ENCODE peak calls at places on chromosomes 4 and X, in seven cellular contexts. P is IMR-90, R is tibial nerve, I is fibroblast of mammary gland, B is H9, T is AG04450, C is PC-3. J is an unnamed sample.

GRCh38 chrX:104330966-104331365 is 76.2 kb upstream of the ESX1 start:
- DNase-seq in P (peak; percentile 65), R (no peak), I (peak; percentile 63), B (no peak), T (no peak), C (peak; percentile 90), J (no peak)

GRCh38 chr4:79492148-79492547 is 84.1 kb upstream of the GK2 start:
- DNase-seq in P (no peak), R (no peak), I (no peak), B (no peak), T (no peak), C (no peak), J (peak; percentile 17)

GRCh38 chr4:53889335-53890084 is 174.9 kb downstream of the CHIC2 start:
- DNase-seq in P (peak; percentile 76), R (no peak), I (peak; percentile 68), B (no peak), T (peak; percentile 72), C (no peak), J (no peak)

GRCh38 chr4:132344924-132345828 is 803.9 kb upstream of the PCDH10 start:
- DNase-seq in P (no peak), R (no peak), I (no peak), B (no peak), T (no peak), C (no peak), J (peak; percentile 63)

GRCh38 chr4:28690890-28691289 is 1830.2 kb downstream of the STIM2 start:
- DNase-seq in P (no peak), R (no peak), I (no peak), B (no peak), T (no peak), C (no peak), J (no peak)

GRCh38 chrX:103254171-103254824 is 657 bp downstream of the TCEAL8 start:
- DNase-seq in P (peak; percentile 23), R (no peak), I (peak; percentile 33), B (peak; percentile 98), T (no peak), C (peak; percentile 40), J (peak; percentile 69)

GRCh38 chr4:7131498-7132031 is 60.8 kb upstream of the SORCS2 start:
- DNase-seq in P (no peak), R (no peak), I (no peak), B (no peak), T (no peak), C (no peak), J (no peak)

GRCh38 chr4:5751918-5752802 is 41.2 kb downstream of the EVC start:
- DNase-seq in P (peak; percentile 90), R (no peak), I (peak; percentile 97), B (peak; percentile 90), T (no peak), C (no peak), J (no peak)

GRCh38 chr4:55010550-55010949 is 114.8 kb downstream of the KDR start:
- DNase-seq in P (no peak), R (no peak), I (no peak), B (no peak), T (no peak), C (no peak), J (no peak)

DNA sequence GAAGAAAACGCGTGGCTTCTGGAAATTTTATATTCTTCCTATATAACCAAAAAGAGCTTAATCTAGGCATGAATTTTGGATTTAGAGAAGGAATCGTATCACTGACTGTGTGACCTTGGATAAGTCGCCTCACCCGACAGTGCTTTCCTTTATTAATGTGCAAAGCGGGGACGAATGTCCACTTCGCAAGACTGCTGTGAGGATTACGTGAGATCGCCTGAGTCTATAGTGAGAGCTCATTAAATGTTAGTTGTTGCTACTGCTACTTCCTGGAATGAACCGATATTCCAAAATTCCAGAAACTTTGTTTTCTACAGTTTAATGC is 448 bp upstream of the TBC1D8B start:
- DNase-seq in P (no peak), R (no peak), I (no peak), B (no peak), T (no peak), C (no peak), J (no peak)
- TF ChIP-seq CTCF in P (no peak), R (no peak), I (no peak), B (no peak), T (no peak), C (no peak), J (no peak)

DNA sequence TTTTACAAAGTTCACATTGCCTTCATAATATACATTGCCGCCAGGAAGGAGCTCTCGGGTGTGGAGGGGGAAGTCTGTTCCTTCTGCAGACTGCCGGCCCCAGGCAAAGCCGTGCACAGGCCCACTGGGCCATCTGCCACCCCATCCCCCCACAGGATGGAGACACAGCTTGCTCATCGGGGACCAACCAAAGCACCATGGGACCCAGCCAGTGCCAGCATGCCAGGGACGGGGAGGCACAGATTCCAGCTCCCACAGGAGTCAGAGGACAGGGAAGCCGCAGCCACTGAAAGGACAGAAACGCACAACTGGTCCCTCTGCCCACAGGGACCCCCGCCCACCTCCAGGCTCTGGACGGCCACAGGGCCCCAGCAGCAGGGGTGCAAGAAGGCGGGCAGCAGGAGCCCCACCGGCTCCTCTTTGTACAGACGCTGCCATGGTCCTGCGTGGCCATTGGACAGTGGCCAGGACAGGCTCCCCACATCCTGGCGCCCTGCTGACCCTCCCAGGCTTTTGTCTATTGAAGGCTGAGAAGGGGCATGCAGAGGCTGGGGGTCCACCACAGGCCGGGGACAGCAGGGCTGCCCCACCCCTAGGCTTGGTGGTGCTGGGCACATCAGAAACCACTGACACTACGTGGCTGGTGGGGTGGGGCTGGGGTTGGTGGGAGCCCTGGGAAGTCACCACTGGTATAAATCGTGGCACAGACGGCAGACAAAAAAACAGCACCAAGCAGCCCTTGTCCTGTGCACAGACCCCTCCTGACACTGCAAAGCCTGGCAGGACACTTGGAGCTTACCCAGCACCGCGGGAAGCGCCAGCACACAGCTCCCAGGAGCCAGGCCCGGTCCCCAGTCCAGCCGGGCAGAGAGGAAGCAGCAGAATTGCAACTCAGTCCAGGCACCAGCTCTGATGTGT is 89.0 kb downstream of the FAM53A start:
- DNase-seq in P (no peak), R (no peak), I (no peak), B (no peak), T (no peak), C (no peak), J (no peak)
- TF ChIP-seq CTCF in P (no peak), R (no peak), I (no peak), B (no peak), T (no peak), C (no peak), J (no peak)

GRCh38 chr4:2418652-2419571 is at the start of gene CFAP99:
- DNase-seq in P (peak; percentile 88), R (peak; percentile 92), I (peak; percentile 88), B (peak; percentile 99), T (peak; percentile 66), C (peak; percentile 93), J (peak; percentile 98)
- TF ChIP-seq CTCF in P (peak; percentile 32), R (peak; percentile 19), I (no peak), B (peak; percentile 18), T (no peak), C (no peak), J (no peak)

DNA sequence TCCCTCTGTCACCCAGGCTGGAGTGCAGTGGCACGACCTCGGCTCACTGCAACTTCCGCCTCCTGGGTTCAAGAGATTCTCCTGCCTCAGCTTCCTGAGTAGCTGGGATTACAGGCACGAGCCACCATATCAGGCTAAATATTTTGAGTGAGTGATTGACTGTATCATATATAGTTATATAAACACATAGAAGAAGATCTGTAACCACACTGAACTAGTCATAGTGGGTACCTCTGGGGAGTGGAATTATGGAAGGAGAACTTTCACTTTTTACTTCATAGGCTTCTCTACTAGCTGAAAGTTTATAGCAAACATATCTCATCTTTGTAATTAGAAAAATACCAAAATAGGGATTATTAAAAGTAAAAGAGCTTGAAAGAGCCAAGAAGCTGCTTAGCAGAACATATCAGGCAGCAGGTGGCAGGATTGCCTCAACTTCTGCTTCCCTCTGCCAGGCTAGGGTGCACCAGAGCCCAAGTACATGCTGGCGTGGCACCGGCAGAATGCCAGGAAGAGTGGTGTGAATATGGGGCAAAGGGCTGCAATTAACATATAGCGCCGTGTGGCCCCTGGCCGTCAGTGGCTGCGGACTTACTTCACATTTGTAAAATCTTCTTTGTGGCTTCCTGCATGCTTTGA is 39.5 kb upstream of the CD40LG start:
- DNase-seq in P (no peak), R (peak; percentile 13), I (peak; percentile 41), B (peak; percentile 30), T (no peak), C (peak; percentile 57), J (peak; percentile 13)
- TF ChIP-seq CTCF in P (peak; percentile 11), R (no peak), I (peak; percentile 32), B (peak; percentile 61), T (no peak), C (peak; percentile 62), J (no peak)

DNA sequence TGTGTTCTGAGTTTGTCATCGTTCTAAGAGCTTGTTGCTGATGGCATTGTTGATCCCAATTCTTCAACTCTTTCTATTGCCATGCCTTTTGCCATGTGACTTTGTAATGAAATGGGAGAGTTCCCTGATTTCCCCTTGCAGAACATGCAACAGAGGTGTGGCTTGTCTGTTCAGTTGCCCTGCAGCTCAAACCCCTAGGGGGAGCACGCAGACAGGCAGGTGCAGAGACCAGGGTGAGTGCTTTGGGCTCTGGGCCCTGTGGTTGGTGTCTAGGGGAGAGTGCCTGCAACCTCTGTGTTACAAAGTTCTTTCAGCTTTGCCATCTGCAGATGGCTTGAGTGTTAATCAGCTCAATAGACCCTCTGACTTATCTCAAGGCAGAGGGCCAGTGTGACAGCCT is 332.7 kb downstream of the MID1IP1 start:
- DNase-seq in P (no peak), R (no peak), I (no peak), B (peak; percentile 66), T (no peak), C (peak; percentile 37), J (no peak)
- TF ChIP-seq CTCF in P (no peak), R (no peak), I (no peak), B (peak; percentile 59), T (no peak), C (peak; percentile 58), J (no peak)

GRCh38 chrX:30816079-30816478 is 73.0 kb downstream of the TAB3 start:
- DNase-seq in P (no peak), R (no peak), I (no peak), B (no peak), T (no peak), C (no peak), J (no peak)
- TF ChIP-seq CTCF in P (no peak), R (no peak), I (no peak), B (no peak), T (no peak), C (no peak), J (no peak)

J was measured in testis.